ENCODE peak calls at places on chromosomes 2 and 18, in six cellular contexts. One of them, this sample, is unnamed.

GRCh38 chr2:128809256-128809636 is 490.6 kb upstream of the HS6ST1 start:
- DNase-seq in type B pancreatic cell: no peak
- DNase-seq in HT1080: no peak
- DNase-seq in activated CD4-positive, alpha-beta T cell treated with anti-CD3 and anti-CD28 coated beads for 24 hours: no peak
- DNase-seq in A549: no peak
- DNase-seq in AG08396: no peak
- DNase-seq in this sample: peak; percentile 2

GRCh38 chr18:47997338-47997780 is 66.9 kb upstream of the SMAD2 start:
- DNase-seq in type B pancreatic cell: no peak
- DNase-seq in HT1080: peak; percentile 47
- DNase-seq in activated CD4-positive, alpha-beta T cell treated with anti-CD3 and anti-CD28 coated beads for 24 hours: peak; percentile 6
- DNase-seq in A549: no peak
- DNase-seq in AG08396: no peak
- DNase-seq in this sample: no peak

GRCh38 chr2:157592983-157593382 is 35.7 kb downstream of the ACVR1C start:
- DNase-seq in type B pancreatic cell: no peak
- DNase-seq in HT1080: no peak
- DNase-seq in activated CD4-positive, alpha-beta T cell treated with anti-CD3 and anti-CD28 coated beads for 24 hours: no peak
- DNase-seq in A549: no peak
- DNase-seq in AG08396: peak; percentile 23
- DNase-seq in this sample: peak; percentile 19

GRCh38 chr18:5057348-5058012 is 139.6 kb downstream of the AKAIN1 start:
- DNase-seq in type B pancreatic cell: peak; percentile 71
- DNase-seq in HT1080: peak; percentile 52
- DNase-seq in activated CD4-positive, alpha-beta T cell treated with anti-CD3 and anti-CD28 coated beads for 24 hours: peak; percentile 23
- DNase-seq in A549: peak; percentile 21
- DNase-seq in AG08396: peak; percentile 35
- DNase-seq in this sample: peak; percentile 59

GRCh38 chr2:66574701-66575624 is 140.0 kb downstream of the MEIS1 start:
- DNase-seq in type B pancreatic cell: no peak
- DNase-seq in HT1080: peak; percentile 57
- DNase-seq in activated CD4-positive, alpha-beta T cell treated with anti-CD3 and anti-CD28 coated beads for 24 hours: no peak
- DNase-seq in A549: peak; percentile 79
- DNase-seq in AG08396: peak; percentile 80
- DNase-seq in this sample: peak; percentile 39

GRCh38 chr2:22904126-22904684 is 480.8 kb upstream of the KLHL29 start:
- DNase-seq in type B pancreatic cell: no peak
- DNase-seq in HT1080: peak; percentile 36
- DNase-seq in activated CD4-positive, alpha-beta T cell treated with anti-CD3 and anti-CD28 coated beads for 24 hours: no peak
- DNase-seq in A549: peak; percentile 19
- DNase-seq in AG08396: no peak
- DNase-seq in this sample: peak; percentile 5

GRCh38 chr2:127134235-127134634 is 27.3 kb upstream of the BIN1 start:
- DNase-seq in type B pancreatic cell: no peak
- DNase-seq in HT1080: no peak
- DNase-seq in activated CD4-positive, alpha-beta T cell treated with anti-CD3 and anti-CD28 coated beads for 24 hours: no peak
- DNase-seq in A549: no peak
- DNase-seq in AG08396: no peak
- DNase-seq in this sample: no peak

GRCh38 chr2:172972005-172972619 is 103.5 kb upstream of the MAP3K20 start:
- DNase-seq in type B pancreatic cell: no peak
- DNase-seq in HT1080: peak; percentile 42
- DNase-seq in activated CD4-positive, alpha-beta T cell treated with anti-CD3 and anti-CD28 coated beads for 24 hours: peak; percentile 6
- DNase-seq in A549: peak; percentile 53
- DNase-seq in AG08396: peak; percentile 61
- DNase-seq in this sample: peak; percentile 57

GRCh38 chr2:164910091-164910899 is 45.0 kb downstream of the SLC38A11 start:
- DNase-seq in type B pancreatic cell: no peak
- DNase-seq in HT1080: peak; percentile 61
- DNase-seq in activated CD4-positive, alpha-beta T cell treated with anti-CD3 and anti-CD28 coated beads for 24 hours: no peak
- DNase-seq in A549: no peak
- DNase-seq in AG08396: no peak
- DNase-seq in this sample: no peak

GRCh38 chr2:38709515-38710194 is 41.5 kb downstream of the SRSF7 start:
- DNase-seq in type B pancreatic cell: no peak
- DNase-seq in HT1080: no peak
- DNase-seq in activated CD4-positive, alpha-beta T cell treated with anti-CD3 and anti-CD28 coated beads for 24 hours: no peak
- DNase-seq in A549: no peak
- DNase-seq in AG08396: no peak
- DNase-seq in this sample: no peak

GRCh38 chr18:28767781-28768211 is 590.9 kb upstream of the CDH2 start:
- DNase-seq in type B pancreatic cell: no peak
- DNase-seq in HT1080: peak; percentile 69
- DNase-seq in activated CD4-positive, alpha-beta T cell treated with anti-CD3 and anti-CD28 coated beads for 24 hours: no peak
- DNase-seq in A549: no peak
- DNase-seq in AG08396: no peak
- DNase-seq in this sample: peak; percentile 1